ENCODE peak calls at places on chromosomes 13 and 19, in six cellular contexts. B is PC-3, C is neural progenitor cell, Z is GM23248, U is GM23338, V is PC-9. X is an unnamed sample.

GRCh38 chr19:39084732-39085080 is 538 bp downstream of the ACP7 start:
- DNase-seq in U (no peak), B (peak; percentile 14), Z (peak; percentile 27), V (no peak), C (peak; percentile 22), X (no peak)

GRCh38 chr19:43570174-43570791 is 5.0 kb downstream of the XRCC1 start:
- DNase-seq in B (peak; percentile 63), C (no peak), V (peak; percentile 63), Z (peak; percentile 21), U (peak; percentile 54), X (no peak)

GRCh38 chr13:101211261-101211660 is 205.0 kb downstream of the NALCN start:
- DNase-seq in C (no peak), Z (peak; percentile 71), U (no peak), V (peak; percentile 86), B (peak; percentile 76), X (no peak)

GRCh38 chr13:97017322-97017721 is 23.0 kb upstream of the OXGR1 start:
- DNase-seq in C (no peak), Z (no peak), B (no peak), U (no peak), V (no peak), X (no peak)

GRCh38 chr19:38134538-38135149 is 89.4 kb downstream of the DPF1 start:
- DNase-seq in V (no peak), C (peak; percentile 78), B (peak; percentile 36), Z (peak; percentile 65), U (peak; percentile 81), X (peak; percentile 25)

GRCh38 chr19:4455742-4456565 is 1.6 kb downstream of the UBXN6 start:
- DNase-seq in V (no peak), B (peak; percentile 41), C (peak; percentile 48), Z (peak; percentile 92), U (no peak), X (no peak)

GRCh38 chr13:32086791-32087441 is 55.3 kb downstream of the FRY start:
- DNase-seq in V (no peak), U (no peak), C (no peak), Z (peak; percentile 7), B (no peak), X (no peak)

GRCh38 chr19:45391346-45391745 is 13.5 kb downstream of the PPP1R13L start:
- DNase-seq in Z (peak; percentile 28), U (peak; percentile 76), C (peak; percentile 40), B (peak; percentile 25), V (no peak), X (no peak)

GRCh38 chr13:94033830-94034642 is 445.4 kb downstream of the DCT start:
- DNase-seq in Z (no peak), U (peak; percentile 29), C (no peak), V (no peak), B (peak; percentile 13), X (no peak)

GRCh38 chr13:23806874-23807522 is 82.2 kb downstream of the MIPEP start:
- DNase-seq in U (no peak), C (no peak), V (no peak), B (no peak), Z (no peak), X (no peak)

GRCh38 chr13:100297413-100297812 is 208.5 kb downstream of the PCCA start:
- DNase-seq in Z (no peak), B (no peak), U (no peak), C (no peak), V (no peak), X (no peak)

GRCh38 chr13:49858183-49858856 is 65.8 kb upstream of the KPNA3 start:
- DNase-seq in Z (peak; percentile 96), U (no peak), B (peak; percentile 86), V (peak; percentile 96), C (no peak), X (no peak)

GRCh38 chr19:33390120-33390907 is 16.8 kb downstream of the CEBPG start:
- DNase-seq in V (no peak), Z (no peak), B (no peak), U (no peak), C (no peak), X (no peak)

GRCh38 chr13:48159436-48160225 is 64.7 kb upstream of the MED4 start:
- DNase-seq in B (no peak), C (no peak), V (no peak), Z (peak; percentile 65), U (no peak), X (no peak)

GRCh38 chr19:13051581-13052165 is 51.0 kb downstream of the LYL1 start:
- DNase-seq in Z (peak; percentile 48), C (peak; percentile 99), V (peak; percentile 85), B (peak; percentile 84), U (peak; percentile 95), X (peak; percentile 57)

GRCh38 chr19:49432141-49433073 is 7.2 kb downstream of the GFY start:
- DNase-seq in V (no peak), Z (no peak), B (no peak), U (peak; percentile 97), C (peak; percentile 75), X (no peak)

GRCh38 chr13:32206097-32206740 is 108.9 kb downstream of the ZAR1L start:
- DNase-seq in Z (peak; percentile 12), U (no peak), V (peak; percentile 58), B (peak; percentile 14), C (no peak), X (no peak)

GRCh38 chr13:21879263-21879914 is 208.5 kb downstream of the FGF9 start:
- DNase-seq in C (no peak), B (no peak), V (no peak), U (no peak), Z (no peak), X (no peak)

GRCh38 chr19:40597329-40597838 is 3.8 kb upstream of the LTBP4 start:
- DNase-seq in C (no peak), Z (no peak), V (no peak), B (no peak), U (no peak), X (no peak)

DNA sequence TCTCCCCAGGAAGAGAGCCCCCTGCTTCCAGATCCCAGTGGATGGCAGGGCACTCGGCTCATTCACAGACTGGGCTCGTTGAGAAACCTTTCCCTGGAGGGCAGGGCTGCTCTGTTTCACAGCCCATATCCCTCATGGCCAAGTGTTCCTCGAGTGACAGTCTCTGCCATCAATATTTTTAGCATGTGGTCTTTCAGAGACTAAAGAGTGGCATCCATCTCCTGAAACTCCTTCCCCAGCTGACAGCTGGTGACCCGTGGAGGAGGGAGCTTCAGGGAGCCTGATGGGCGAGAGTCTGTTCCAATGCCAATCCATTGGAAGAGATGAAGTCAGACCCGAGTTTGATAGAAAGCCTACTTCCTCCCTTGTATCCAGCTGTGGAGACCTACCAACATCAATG is 30.7 kb upstream of the ALOX5AP start:
- DNase-seq in C (no peak), B (no peak), Z (no peak), U (no peak), V (peak; percentile 16), X (no peak)
- H4K20me1 ChIP-seq in C (no peaks in the 10 kb centered on the region), B (no peaks in the 10 kb centered on the region), Z (no peaks in the 10 kb centered on the region), U (no peaks in the 10 kb centered on the region), V (no peaks in the 10 kb centered on the region), X (no peaks in the 10 kb centered on the region)

GRCh38 chr13:18951412-18951811 is 230.2 kb downstream of the TUBA3C start:
- DNase-seq in Z (no peak), V (no peak), U (no peak), C (no peak), B (no peak), X (no peak)
- TF ChIP-seq EZH2 in Z (no peak), V (no peak), U (no peak), C (no peak), B (no peak), X (no peak)

DNA sequence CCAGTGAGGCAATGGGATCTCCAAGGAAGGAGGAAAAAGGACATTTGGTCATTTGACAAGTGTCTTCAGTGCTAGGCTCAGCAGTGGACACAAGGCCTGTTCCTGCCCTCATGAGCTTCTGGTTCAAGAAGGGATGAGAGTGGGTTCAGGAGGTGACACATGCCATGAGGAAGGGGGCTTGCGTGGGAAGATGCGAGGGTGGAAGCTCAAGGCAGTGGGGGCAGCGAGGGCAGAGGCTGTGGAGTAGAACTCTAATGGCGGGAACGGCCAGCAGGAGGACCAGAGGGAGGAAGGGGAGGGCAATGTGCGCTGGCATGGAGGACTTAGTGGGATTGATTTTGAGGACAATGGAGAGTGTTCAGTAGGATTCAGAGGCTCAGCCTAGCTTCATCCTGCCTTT is 3.3 kb downstream of the PIK3R2 start:
- DNase-seq in B (no peak), V (no peak), Z (no peak), U (no peak), C (no peak), X (no peak)
- H3F3A ChIP-seq in B (no peaks in the 10 kb centered on the region), V (peaks cover 54% of the 10 kb centered on the region), Z (peaks cover 7% of the 10 kb centered on the region), U (peaks cover 19% of the 10 kb centered on the region), C (peaks cover 45% of the 10 kb centered on the region), X (peaks cover 17% of the 10 kb centered on the region)

DNA sequence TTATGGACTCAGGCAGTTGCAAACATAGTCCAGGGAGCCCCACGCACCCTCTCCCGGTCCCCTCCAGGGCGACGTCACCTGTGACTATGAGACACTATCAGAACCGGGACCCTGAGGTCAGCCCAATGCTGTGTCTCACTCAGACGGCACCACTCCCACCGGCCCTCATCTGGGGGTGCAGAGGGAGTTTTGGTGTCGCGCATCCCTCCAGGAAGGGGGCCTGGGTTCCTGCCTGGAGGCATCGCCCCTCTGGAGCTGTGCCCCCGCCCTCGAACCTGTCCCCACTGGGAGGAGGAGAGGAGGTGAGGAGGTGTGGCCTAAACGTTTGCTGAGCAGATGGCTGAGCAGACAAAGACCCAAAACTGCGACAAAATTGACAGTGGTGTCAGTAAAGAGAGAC is 51.2 kb downstream of the GADD45B start:
- DNase-seq in C (no peak), B (no peak), U (no peak), Z (no peak), V (no peak), X (no peak)
- H4K20me1 ChIP-seq in C (no peaks in the 10 kb centered on the region), B (no peaks in the 10 kb centered on the region), U (no peaks in the 10 kb centered on the region), Z (no peaks in the 10 kb centered on the region), V (no peaks in the 10 kb centered on the region), X (no peaks in the 10 kb centered on the region)

GRCh38 chr13:113050856-113051431 is 54.6 kb upstream of the F7 start:
- DNase-seq in V (no peak), B (no peak), U (peak; percentile 48), Z (no peak), C (no peak), X (no peak)

GRCh38 chr13:113048766-113049165 is 56.8 kb upstream of the F7 start:
- DNase-seq in U (no peak), B (no peak), Z (no peak), V (no peak), C (no peak), X (no peak)

GRCh38 chr13:113049521-113049941 is 56.1 kb upstream of the F7 start:
- DNase-seq in Z (peak; percentile 17), C (no peak), B (no peak), V (no peak), U (no peak), X (no peak)

GRCh38 chr13:113051641-113052040 is 54.0 kb upstream of the F7 start:
- DNase-seq in U (no peak), V (no peak), C (no peak), Z (no peak), B (no peak), X (no peak)

GRCh38 chr13:113049981-113050380 is 55.6 kb upstream of the F7 start:
- DNase-seq in B (no peak), U (no peak), V (no peak), C (no peak), Z (no peak), X (no peak)
- TF ChIP-seq EZH2 in B (no peak), U (no peak), V (no peak), C (no peak), Z (no peak), X (no peak)

GRCh38 chr13:51469790-51470189 is 17.0 kb upstream of the INTS6 start:
- DNase-seq in V (no peak), B (no peak), U (no peak), C (no peak), Z (no peak), X (no peak)
- H3F3A ChIP-seq in V (no peaks in the 10 kb centered on the region), B (no peaks in the 10 kb centered on the region), U (no peaks in the 10 kb centered on the region), C (peaks cover 6% of the 10 kb centered on the region), Z (no peaks in the 10 kb centered on the region), X (no peaks in the 10 kb centered on the region)